ENCODE peak calls at places on chromosomes 1 and 21, in nine cellular contexts. B is transverse colon, N is heart left ventricle, K is H1, F is A549, V is IMR-90, W is endothelial cell of umbilical vein, E is tibial nerve, I is HCT116. Y is an unnamed sample.
A peak's percentile ranks its signal among the peaks of the same experiment; 100 is the strongest.

GRCh38 chr1:91885331-91885715 is 628 bp downstream of the TGFBR3 start:
- DNase-seq in B (peak; percentile 44), N (peak; percentile 40), K (no peak), F (no peak), V (peak; percentile 12), W (no peak), E (no peak), I (no peak), Y (peak; percentile 53)

GRCh38 chr1:41631971-41632370 is 147.5 kb upstream of the EDN2 start:
- DNase-seq in B (no peak), N (no peak), K (no peak), F (no peak), V (peak; percentile 80), W (no peak), E (no peak), I (no peak), Y (no peak)

GRCh38 chr1:55304306-55304705 is 89.1 kb upstream of the USP24 start:
- DNase-seq in B (no peak), N (peak; percentile 20), K (no peak), F (no peak), V (no peak), W (no peak), E (no peak), I (no peak), Y (no peak)

GRCh38 chr1:245298781-245299180 is 144.0 kb downstream of the KIF26B start:
- DNase-seq in B (no peak), N (no peak), K (no peak), F (no peak), V (no peak), W (no peak), E (no peak), I (no peak), Y (no peak)

GRCh38 chr1:28887418-28887834 is 26.9 kb upstream of the EPB41 start:
- DNase-seq in B (peak; percentile 60), N (peak; percentile 23), K (peak; percentile 77), F (no peak), V (no peak), W (no peak), E (no peak), I (no peak), Y (peak; percentile 34)

GRCh38 chr1:23854568-23854967 is 13.5 kb downstream of the FUCA1 start:
- DNase-seq in B (no peak), N (no peak), K (no peak), F (no peak), V (no peak), W (peak; percentile 16), E (no peak), I (no peak), Y (no peak)

GRCh38 chr1:226763741-226764264 is 24.7 kb upstream of the ITPKB start:
- DNase-seq in B (no peak), N (no peak), K (no peak), F (peak; percentile 87), V (peak; percentile 96), W (peak; percentile 15), E (no peak), I (no peak), Y (no peak)

GRCh38 chr1:240970253-240970652 is 358.3 kb upstream of the GREM2 start:
- DNase-seq in B (no peak), N (no peak), K (no peak), F (no peak), V (no peak), W (no peak), E (no peak), I (no peak), Y (no peak)

GRCh38 chr1:198107041-198107440 is 49.8 kb upstream of the NEK7 start:
- DNase-seq in B (no peak), N (no peak), K (no peak), F (no peak), V (peak; percentile 41), W (no peak), E (no peak), I (no peak), Y (peak; percentile 25)

GRCh38 chr1:210407207-210407886 is 78.6 kb downstream of the HHAT start:
- DNase-seq in B (peak; percentile 76), N (peak; percentile 33), K (peak; percentile 95), F (peak; percentile 77), V (peak; percentile 56), W (peak; percentile 61), E (peak; percentile 61), I (peak; percentile 27), Y (peak; percentile 37)

GRCh38 chr1:9438431-9439073 is 100.7 kb upstream of the SLC25A33 start:
- DNase-seq in B (peak; percentile 39), N (peak; percentile 47), K (no peak), F (peak; percentile 41), V (peak; percentile 93), W (peak; percentile 95), E (peak; percentile 62), I (no peak), Y (no peak)

GRCh38 chr1:172917972-172918371 is 132.8 kb downstream of the TNFSF18 start:
- DNase-seq in B (no peak), N (no peak), K (no peak), F (peak; percentile 80), V (peak; percentile 98), W (peak; percentile 96), E (no peak), I (peak; percentile 93), Y (no peak)

DNA sequence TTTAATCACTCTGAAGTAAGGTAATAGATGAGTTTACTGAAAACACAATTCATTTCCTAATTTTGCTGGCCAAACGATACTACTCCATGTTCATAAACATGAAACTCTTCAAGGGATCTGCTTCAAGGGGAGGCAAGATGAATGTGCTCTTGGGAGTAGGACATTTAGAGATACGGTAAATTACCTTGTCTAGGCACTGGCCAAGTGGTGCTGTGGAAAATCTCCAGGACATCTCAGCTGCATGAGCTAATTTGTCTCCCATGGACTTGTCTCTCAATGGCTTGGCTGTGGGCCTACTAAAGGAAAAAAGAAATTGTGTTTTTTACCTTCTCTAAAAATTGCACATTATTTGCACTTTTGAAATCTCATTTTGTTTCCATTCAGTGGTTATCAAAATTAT is 780.6 kb downstream of the LTN1 start:
- DNase-seq in B (no peak), N (no peak), K (no peak), F (no peak), V (no peak), W (no peak), E (no peak), I (no peak), Y (no peak)
- H3K9me3 ChIP-seq in B (no peaks in the 10 kb centered on the region), N (no peaks in the 10 kb centered on the region), K (no peaks in the 10 kb centered on the region), F (no peaks in the 10 kb centered on the region), V (no peaks in the 10 kb centered on the region), W (no peaks in the 10 kb centered on the region), E (no peaks in the 10 kb centered on the region), I (peaks cover 45% of the 10 kb centered on the region), Y (no peaks in the 10 kb centered on the region)

DNA sequence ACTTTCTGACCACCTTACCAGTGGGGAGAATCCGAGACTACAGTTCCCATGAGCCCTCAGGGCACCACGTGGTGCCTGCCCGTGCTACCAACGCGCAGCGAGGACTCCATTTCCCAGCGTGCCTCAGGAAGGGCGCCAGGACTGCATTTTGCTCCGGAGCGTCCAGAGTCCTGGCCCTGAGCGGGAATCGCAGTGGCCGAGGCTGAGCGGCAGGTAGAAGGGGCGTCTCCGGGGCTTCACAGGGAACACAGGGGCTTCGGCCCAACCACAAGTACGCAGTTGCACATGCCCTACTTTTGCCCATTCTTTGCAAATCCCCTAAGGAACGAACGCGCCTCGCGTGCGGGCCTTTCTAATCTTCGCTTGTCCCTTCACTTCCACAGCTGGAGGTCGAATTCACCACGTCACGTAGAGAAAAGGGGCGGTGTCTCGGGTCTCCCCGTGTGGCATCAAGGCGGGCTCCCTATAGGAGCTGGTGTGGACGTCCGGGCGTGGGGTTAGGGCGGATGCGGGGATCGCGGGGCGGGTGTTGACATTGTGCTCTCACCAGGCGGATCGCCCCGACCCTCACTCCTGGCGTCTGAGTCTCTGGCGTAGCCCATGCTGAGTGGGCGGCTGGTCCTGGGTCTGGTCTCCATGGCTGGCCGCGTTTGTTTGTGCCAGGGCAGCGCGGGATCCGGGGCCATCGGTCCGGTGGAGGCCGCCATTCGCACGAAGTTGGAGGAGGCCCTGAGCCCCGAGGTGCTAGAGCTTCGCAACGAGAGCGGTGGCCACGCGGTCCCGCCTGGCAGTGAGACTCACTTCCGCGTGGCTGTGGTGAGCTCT is at the start of gene BOLA1:
- DNase-seq in B (peak; percentile 94), N (peak; percentile 95), K (peak; percentile 92), F (peak; percentile 97), V (peak; percentile 88), W (peak; percentile 92), E (peak; percentile 83), I (peak; percentile 86), Y (peak; percentile 97)
- TF ChIP-seq POLR2A in B (peak; percentile 84), N (peak; percentile 87), K (peak; percentile 80), F (peak; percentile 80), V (no peak), W (peak; percentile 72), E (peak; percentile 89), I (peak; percentile 68), Y (peak; percentile 92)

GRCh38 chr1:80593197-80593596 is 1207.5 kb upstream of the ADGRL2 start:
- DNase-seq in B (no peak), N (no peak), K (no peak), F (no peak), V (no peak), W (no peak), E (no peak), I (no peak), Y (no peak)

GRCh38 chr1:80594013-80594412 is 1206.7 kb upstream of the ADGRL2 start:
- DNase-seq in B (no peak), N (no peak), K (no peak), F (no peak), V (no peak), W (no peak), E (no peak), I (no peak), Y (no peak)
- H3K9me3 ChIP-seq in B (peaks cover 9% of the 10 kb centered on the region), N (peaks cover 54% of the 10 kb centered on the region), K (peaks cover 2% of the 10 kb centered on the region), F (no peaks in the 10 kb centered on the region), V (peaks cover 6% of the 10 kb centered on the region), W (no peaks in the 10 kb centered on the region), E (peaks cover 2% of the 10 kb centered on the region), I (no peaks in the 10 kb centered on the region), Y (peaks cover 4% of the 10 kb centered on the region)

GRCh38 chr1:224267922-224268321 is 62.0 kb downstream of the NVL start:
- DNase-seq in B (no peak), N (no peak), K (no peak), F (no peak), V (no peak), W (no peak), E (no peak), I (no peak), Y (no peak)

GRCh38 chr1:224276768-224277487 is 53.0 kb downstream of the NVL start:
- DNase-seq in B (no peak), N (no peak), K (no peak), F (no peak), V (no peak), W (no peak), E (no peak), I (no peak), Y (no peak)

GRCh38 chr1:224274970-224275626 is 54.9 kb downstream of the NVL start:
- DNase-seq in B (peak; percentile 15), N (no peak), K (no peak), F (no peak), V (no peak), W (no peak), E (no peak), I (no peak), Y (no peak)

GRCh38 chr1:224271106-224271505 is 58.9 kb downstream of the NVL start:
- DNase-seq in B (no peak), N (no peak), K (no peak), F (no peak), V (no peak), W (no peak), E (no peak), I (no peak), Y (no peak)

DNA sequence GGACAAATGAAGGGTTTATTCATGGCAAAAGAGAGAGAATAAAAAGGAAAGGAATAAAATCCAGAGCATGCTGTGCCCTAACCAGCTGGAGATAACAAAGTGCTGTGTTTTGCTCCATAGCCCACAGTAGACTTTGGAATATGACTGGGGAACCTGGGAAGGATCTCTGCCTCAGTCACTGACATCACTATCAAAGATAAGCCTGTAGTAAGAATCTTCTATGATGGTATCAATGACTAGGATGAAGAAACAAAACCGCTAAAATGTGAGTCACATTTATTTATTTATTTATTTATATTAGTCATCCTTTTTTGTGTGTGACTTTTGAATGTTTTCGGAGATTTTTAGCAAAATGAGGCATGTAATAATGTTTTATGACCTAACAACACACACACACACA is 56.3 kb downstream of the NVL start:
- DNase-seq in B (peak; percentile 25), N (no peak), K (no peak), F (no peak), V (peak; percentile 87), W (no peak), E (no peak), I (no peak), Y (no peak)
- TF ChIP-seq POLR2A in B (no peak), N (no peak), K (no peak), F (no peak), V (no peak), W (no peak), E (no peak), I (no peak), Y (no peak)

Y was measured in adrenal gland.